ENCODE peak calls at places on chromosome 12, in ten cellular contexts. One of them, this sample, is unnamed.

GRCh38 chr12:3168775-3169221 is 91.6 kb downstream of the TSPAN9 start:
- DNase-seq in midbrain: no peak
- DNase-seq in omental fat pad: peak; percentile 68
- DNase-seq in cerebellum: peak; percentile 90
- DNase-seq in neuronal stem cell: no peak
- DNase-seq in right atrium auricular region: no peak
- DNase-seq in fibroblast of villous mesenchyme: peak; percentile 95
- DNase-seq in CD4-positive, alpha-beta memory T cell: no peak
- DNase-seq in left ventricle myocardium inferior: no peak
- DNase-seq in mesothelial cell of epicardium: peak; percentile 61
- DNase-seq in this sample: no peak

GRCh38 chr12:26114720-26115406 is 10.0 kb downstream of the BHLHE41 start:
- DNase-seq in right atrium auricular region: no peak
- DNase-seq in fibroblast of villous mesenchyme: no peak
- DNase-seq in neuronal stem cell: no peak
- DNase-seq in omental fat pad: no peak
- DNase-seq in midbrain: peak; percentile 58
- DNase-seq in CD4-positive, alpha-beta memory T cell: no peak
- DNase-seq in left ventricle myocardium inferior: no peak
- DNase-seq in cerebellum: no peak
- DNase-seq in mesothelial cell of epicardium: no peak
- DNase-seq in this sample: no peak

GRCh38 chr12:130593056-130593455 is 123.0 kb downstream of the RIMBP2 start:
- DNase-seq in CD4-positive, alpha-beta memory T cell: no peak
- DNase-seq in cerebellum: no peak
- DNase-seq in omental fat pad: no peak
- DNase-seq in mesothelial cell of epicardium: no peak
- DNase-seq in right atrium auricular region: no peak
- DNase-seq in left ventricle myocardium inferior: no peak
- DNase-seq in fibroblast of villous mesenchyme: no peak
- DNase-seq in neuronal stem cell: no peak
- DNase-seq in midbrain: no peak
- DNase-seq in this sample: no peak

GRCh38 chr12:130477221-130477620 is 139.5 kb downstream of the PIWIL1 start:
- DNase-seq in cerebellum: no peak
- DNase-seq in left ventricle myocardium inferior: no peak
- DNase-seq in right atrium auricular region: no peak
- DNase-seq in midbrain: no peak
- DNase-seq in mesothelial cell of epicardium: no peak
- DNase-seq in CD4-positive, alpha-beta memory T cell: no peak
- DNase-seq in omental fat pad: no peak
- DNase-seq in neuronal stem cell: no peak
- DNase-seq in fibroblast of villous mesenchyme: no peak
- DNase-seq in this sample: no peak

GRCh38 chr12:67952787-67953186 is 36.5 kb upstream of the IFNG-AS1 start:
- DNase-seq in midbrain: no peak
- DNase-seq in neuronal stem cell: no peak
- DNase-seq in right atrium auricular region: no peak
- DNase-seq in left ventricle myocardium inferior: no peak
- DNase-seq in CD4-positive, alpha-beta memory T cell: no peak
- DNase-seq in omental fat pad: no peak
- DNase-seq in mesothelial cell of epicardium: no peak
- DNase-seq in cerebellum: no peak
- DNase-seq in fibroblast of villous mesenchyme: no peak
- DNase-seq in this sample: peak; percentile 50

GRCh38 chr12:18422849-18423248 is 161.5 kb downstream of the PIK3C2G start:
- DNase-seq in right atrium auricular region: no peak
- DNase-seq in left ventricle myocardium inferior: no peak
- DNase-seq in midbrain: no peak
- DNase-seq in CD4-positive, alpha-beta memory T cell: no peak
- DNase-seq in cerebellum: no peak
- DNase-seq in fibroblast of villous mesenchyme: peak; percentile 8
- DNase-seq in omental fat pad: no peak
- DNase-seq in neuronal stem cell: no peak
- DNase-seq in mesothelial cell of epicardium: no peak
- DNase-seq in this sample: no peak

GRCh38 chr12:124015791-124016510 is 42.9 kb downstream of the ZNF664 start:
- DNase-seq in CD4-positive, alpha-beta memory T cell: no peak
- DNase-seq in mesothelial cell of epicardium: no peak
- DNase-seq in cerebellum: no peak
- DNase-seq in neuronal stem cell: no peak
- DNase-seq in midbrain: no peak
- DNase-seq in fibroblast of villous mesenchyme: no peak
- DNase-seq in left ventricle myocardium inferior: no peak
- DNase-seq in right atrium auricular region: no peak
- DNase-seq in omental fat pad: no peak
- DNase-seq in this sample: no peak

GRCh38 chr12:52837781-52838736 is 3.9 kb upstream of the KRT79 start:
- DNase-seq in midbrain: no peak
- DNase-seq in fibroblast of villous mesenchyme: peak; percentile 30
- DNase-seq in neuronal stem cell: no peak
- DNase-seq in cerebellum: no peak
- DNase-seq in mesothelial cell of epicardium: no peak
- DNase-seq in CD4-positive, alpha-beta memory T cell: no peak
- DNase-seq in left ventricle myocardium inferior: no peak
- DNase-seq in right atrium auricular region: no peak
- DNase-seq in omental fat pad: no peak
- DNase-seq in this sample: no peak

GRCh38 chr12:18363321-18363720 is 102.0 kb downstream of the PIK3C2G start:
- DNase-seq in omental fat pad: no peak
- DNase-seq in mesothelial cell of epicardium: no peak
- DNase-seq in fibroblast of villous mesenchyme: no peak
- DNase-seq in neuronal stem cell: no peak
- DNase-seq in right atrium auricular region: no peak
- DNase-seq in cerebellum: no peak
- DNase-seq in midbrain: no peak
- DNase-seq in CD4-positive, alpha-beta memory T cell: no peak
- DNase-seq in left ventricle myocardium inferior: no peak
- DNase-seq in this sample: no peak

GRCh38 chr12:20629414-20630156 is 65.5 kb upstream of the SLCO1C1 start:
- DNase-seq in neuronal stem cell: no peak
- DNase-seq in CD4-positive, alpha-beta memory T cell: no peak
- DNase-seq in fibroblast of villous mesenchyme: peak; percentile 19
- DNase-seq in right atrium auricular region: no peak
- DNase-seq in midbrain: no peak
- DNase-seq in mesothelial cell of epicardium: no peak
- DNase-seq in omental fat pad: no peak
- DNase-seq in left ventricle myocardium inferior: peak; percentile 21
- DNase-seq in cerebellum: no peak
- DNase-seq in this sample: peak; percentile 35

GRCh38 chr12:65093571-65093970 is 27.5 kb downstream of the WIF1 start:
- DNase-seq in fibroblast of villous mesenchyme: no peak
- DNase-seq in neuronal stem cell: no peak
- DNase-seq in left ventricle myocardium inferior: no peak
- DNase-seq in mesothelial cell of epicardium: no peak
- DNase-seq in cerebellum: no peak
- DNase-seq in CD4-positive, alpha-beta memory T cell: no peak
- DNase-seq in omental fat pad: no peak
- DNase-seq in midbrain: no peak
- DNase-seq in right atrium auricular region: no peak
- DNase-seq in this sample: no peak

GRCh38 chr12:93427779-93428564 is 13.8 kb downstream of the UBE2N start:
- DNase-seq in mesothelial cell of epicardium: no peak
- DNase-seq in left ventricle myocardium inferior: no peak
- DNase-seq in right atrium auricular region: no peak
- DNase-seq in cerebellum: no peak
- DNase-seq in neuronal stem cell: no peak
- DNase-seq in midbrain: no peak
- DNase-seq in fibroblast of villous mesenchyme: peak; percentile 71
- DNase-seq in CD4-positive, alpha-beta memory T cell: no peak
- DNase-seq in omental fat pad: no peak
- DNase-seq in this sample: no peak

GRCh38 chr12:28486521-28486920 is 296.3 kb downstream of the CCDC91 start:
- DNase-seq in right atrium auricular region: no peak
- DNase-seq in midbrain: no peak
- DNase-seq in neuronal stem cell: no peak
- DNase-seq in left ventricle myocardium inferior: no peak
- DNase-seq in mesothelial cell of epicardium: no peak
- DNase-seq in fibroblast of villous mesenchyme: no peak
- DNase-seq in omental fat pad: no peak
- DNase-seq in CD4-positive, alpha-beta memory T cell: no peak
- DNase-seq in cerebellum: no peak
- DNase-seq in this sample: no peak

GRCh38 chr12:99454539-99455172 is 192.9 kb upstream of the GARIN6 start:
- DNase-seq in cerebellum: peak; percentile 6
- DNase-seq in fibroblast of villous mesenchyme: no peak
- DNase-seq in left ventricle myocardium inferior: no peak
- DNase-seq in midbrain: no peak
- DNase-seq in omental fat pad: no peak
- DNase-seq in neuronal stem cell: no peak
- DNase-seq in CD4-positive, alpha-beta memory T cell: no peak
- DNase-seq in mesothelial cell of epicardium: no peak
- DNase-seq in right atrium auricular region: no peak
- DNase-seq in this sample: no peak

GRCh38 chr12:76400136-76400535 is 51.9 kb upstream of the BBS10 start:
- DNase-seq in mesothelial cell of epicardium: no peak
- DNase-seq in left ventricle myocardium inferior: no peak
- DNase-seq in cerebellum: no peak
- DNase-seq in neuronal stem cell: no peak
- DNase-seq in right atrium auricular region: no peak
- DNase-seq in CD4-positive, alpha-beta memory T cell: no peak
- DNase-seq in midbrain: no peak
- DNase-seq in fibroblast of villous mesenchyme: no peak
- DNase-seq in omental fat pad: no peak
- DNase-seq in this sample: no peak

GRCh38 chr12:38588618-38589309 is 272.2 kb downstream of the ALG10B start:
- DNase-seq in mesothelial cell of epicardium: no peak
- DNase-seq in neuronal stem cell: no peak
- DNase-seq in midbrain: no peak
- DNase-seq in CD4-positive, alpha-beta memory T cell: no peak
- DNase-seq in fibroblast of villous mesenchyme: no peak
- DNase-seq in left ventricle myocardium inferior: no peak
- DNase-seq in omental fat pad: no peak
- DNase-seq in right atrium auricular region: no peak
- DNase-seq in cerebellum: no peak
- DNase-seq in this sample: no peak

GRCh38 chr12:90245396-90245795 is 536.8 kb upstream of the ATP2B1 start:
- DNase-seq in CD4-positive, alpha-beta memory T cell: no peak
- DNase-seq in mesothelial cell of epicardium: no peak
- DNase-seq in cerebellum: no peak
- DNase-seq in fibroblast of villous mesenchyme: no peak
- DNase-seq in omental fat pad: no peak
- DNase-seq in left ventricle myocardium inferior: no peak
- DNase-seq in midbrain: peak; percentile 34
- DNase-seq in right atrium auricular region: no peak
- DNase-seq in neuronal stem cell: no peak
- DNase-seq in this sample: no peak

GRCh38 chr12:49930515-49931288 is 19.8 kb upstream of the AQP2 start:
- DNase-seq in fibroblast of villous mesenchyme: peak; percentile 82
- DNase-seq in CD4-positive, alpha-beta memory T cell: no peak
- DNase-seq in cerebellum: no peak
- DNase-seq in omental fat pad: no peak
- DNase-seq in right atrium auricular region: no peak
- DNase-seq in midbrain: no peak
- DNase-seq in left ventricle myocardium inferior: no peak
- DNase-seq in mesothelial cell of epicardium: no peak
- DNase-seq in neuronal stem cell: no peak
- DNase-seq in this sample: no peak

GRCh38 chr12:96153131-96153724 is 40.9 kb upstream of the ELK3 start:
- DNase-seq in fibroblast of villous mesenchyme: no peak
- DNase-seq in mesothelial cell of epicardium: no peak
- DNase-seq in left ventricle myocardium inferior: no peak
- DNase-seq in cerebellum: no peak
- DNase-seq in midbrain: no peak
- DNase-seq in CD4-positive, alpha-beta memory T cell: no peak
- DNase-seq in right atrium auricular region: no peak
- DNase-seq in omental fat pad: no peak
- DNase-seq in neuronal stem cell: no peak
- DNase-seq in this sample: no peak

GRCh38 chr12:94304566-94305061 is 155.1 kb downstream of the CEP83 start:
- DNase-seq in neuronal stem cell: no peak
- DNase-seq in left ventricle myocardium inferior: no peak
- DNase-seq in omental fat pad: no peak
- DNase-seq in mesothelial cell of epicardium: no peak
- DNase-seq in midbrain: no peak
- DNase-seq in CD4-positive, alpha-beta memory T cell: no peak
- DNase-seq in fibroblast of villous mesenchyme: peak; percentile 48
- DNase-seq in right atrium auricular region: no peak
- DNase-seq in cerebellum: no peak
- DNase-seq in this sample: no peak

GRCh38 chr12:63930971-63931370 is 86.5 kb downstream of the SRGAP1 start:
- DNase-seq in left ventricle myocardium inferior: no peak
- DNase-seq in omental fat pad: no peak
- DNase-seq in CD4-positive, alpha-beta memory T cell: no peak
- DNase-seq in mesothelial cell of epicardium: no peak
- DNase-seq in midbrain: no peak
- DNase-seq in neuronal stem cell: no peak
- DNase-seq in fibroblast of villous mesenchyme: peak; percentile 79
- DNase-seq in right atrium auricular region: no peak
- DNase-seq in cerebellum: no peak
- DNase-seq in this sample: no peak

GRCh38 chr12:76784600-76785051 is 20.7 kb downstream of the ZDHHC17 start:
- DNase-seq in omental fat pad: no peak
- DNase-seq in fibroblast of villous mesenchyme: peak; percentile 70
- DNase-seq in left ventricle myocardium inferior: no peak
- DNase-seq in neuronal stem cell: no peak
- DNase-seq in right atrium auricular region: no peak
- DNase-seq in cerebellum: no peak
- DNase-seq in mesothelial cell of epicardium: no peak
- DNase-seq in CD4-positive, alpha-beta memory T cell: no peak
- DNase-seq in midbrain: no peak
- DNase-seq in this sample: no peak

GRCh38 chr12:2992724-2993123 is 33.5 kb downstream of the TEAD4 start:
- DNase-seq in omental fat pad: no peak
- DNase-seq in cerebellum: no peak
- DNase-seq in CD4-positive, alpha-beta memory T cell: no peak
- DNase-seq in fibroblast of villous mesenchyme: no peak
- DNase-seq in left ventricle myocardium inferior: no peak
- DNase-seq in mesothelial cell of epicardium: no peak
- DNase-seq in neuronal stem cell: no peak
- DNase-seq in right atrium auricular region: no peak
- DNase-seq in midbrain: no peak
- DNase-seq in this sample: no peak

GRCh38 chr12:38664661-38665269 is 240.6 kb downstream of the CPNE8 start:
- DNase-seq in right atrium auricular region: no peak
- DNase-seq in mesothelial cell of epicardium: no peak
- DNase-seq in fibroblast of villous mesenchyme: peak; percentile 30
- DNase-seq in midbrain: no peak
- DNase-seq in CD4-positive, alpha-beta memory T cell: no peak
- DNase-seq in neuronal stem cell: peak; percentile 17
- DNase-seq in left ventricle myocardium inferior: no peak
- DNase-seq in omental fat pad: no peak
- DNase-seq in cerebellum: no peak
- DNase-seq in this sample: no peak

GRCh38 chr12:19456176-19456575 is 16.9 kb downstream of the AEBP2 start:
- DNase-seq in omental fat pad: no peak
- DNase-seq in CD4-positive, alpha-beta memory T cell: no peak
- DNase-seq in midbrain: no peak
- DNase-seq in fibroblast of villous mesenchyme: no peak
- DNase-seq in right atrium auricular region: no peak
- DNase-seq in neuronal stem cell: no peak
- DNase-seq in cerebellum: no peak
- DNase-seq in mesothelial cell of epicardium: no peak
- DNase-seq in left ventricle myocardium inferior: peak; percentile 50
- DNase-seq in this sample: no peak

GRCh38 chr12:26791328-26791791 is 41.6 kb downstream of the ITPR2 start:
- DNase-seq in left ventricle myocardium inferior: no peak
- DNase-seq in cerebellum: no peak
- DNase-seq in CD4-positive, alpha-beta memory T cell: no peak
- DNase-seq in mesothelial cell of epicardium: no peak
- DNase-seq in neuronal stem cell: no peak
- DNase-seq in right atrium auricular region: no peak
- DNase-seq in fibroblast of villous mesenchyme: peak; percentile 68
- DNase-seq in omental fat pad: no peak
- DNase-seq in midbrain: peak; percentile 43
- DNase-seq in this sample: no peak

GRCh38 chr12:104012331-104012730 is 37.7 kb downstream of the GLT8D2 start:
- DNase-seq in left ventricle myocardium inferior: no peak
- DNase-seq in omental fat pad: no peak
- DNase-seq in CD4-positive, alpha-beta memory T cell: no peak
- DNase-seq in neuronal stem cell: no peak
- DNase-seq in mesothelial cell of epicardium: no peak
- DNase-seq in fibroblast of villous mesenchyme: no peak
- DNase-seq in right atrium auricular region: no peak
- DNase-seq in midbrain: no peak
- DNase-seq in cerebellum: no peak
- DNase-seq in this sample: no peak

GRCh38 chr12:95318071-95318545 is 100.5 kb downstream of the VEZT start:
- DNase-seq in mesothelial cell of epicardium: no peak
- DNase-seq in right atrium auricular region: no peak
- DNase-seq in midbrain: no peak
- DNase-seq in fibroblast of villous mesenchyme: peak; percentile 94
- DNase-seq in CD4-positive, alpha-beta memory T cell: no peak
- DNase-seq in cerebellum: no peak
- DNase-seq in neuronal stem cell: no peak
- DNase-seq in omental fat pad: no peak
- DNase-seq in left ventricle myocardium inferior: no peak
- DNase-seq in this sample: no peak